ENCODE peak calls at places on chromosomes 7 and 10, in four cellular contexts. E is HepG2, H is GM12878, B is K562. Z is an unnamed sample.

GRCh38 chr7:70725448-70725847 is 406.5 kb upstream of the GALNT17 start:
- DNase-seq in E (no peak), H (no peak), B (no peak), Z (no peak)

GRCh38 chr10:80613466-80613865 is 75.8 kb downstream of the SH2D4B start:
- DNase-seq in E (no peak), H (no peak), B (no peak), Z (no peak)

GRCh38 chr7:23679898-23680416 is at the start of gene FAM221A:
- DNase-seq in E (no peak), H (peak; percentile 36), B (no peak), Z (peak; percentile 84)

GRCh38 chr10:18463673-18464211 is 187.6 kb downstream of the NSUN6 start:
- DNase-seq in E (no peak), H (no peak), B (no peak), Z (no peak)

GRCh38 chr10:76774987-76775603 is 862.5 kb downstream of the KCNMA1 start:
- DNase-seq in E (no peak), H (no peak), B (no peak), Z (no peak)

GRCh38 chr7:5351508-5352265 is 68.9 kb downstream of the SLC29A4 start:
- DNase-seq in E (no peak), H (no peak), B (no peak), Z (no peak)

GRCh38 chr10:128087884-128088695 is 38.1 kb downstream of the MKI67 start:
- DNase-seq in E (peak; percentile 18), H (no peak), B (no peak), Z (no peak)

GRCh38 chr7:41700044-41700471 is 2.8 kb downstream of the INHBA start:
- DNase-seq in E (no peak), H (no peak), B (no peak), Z (peak; percentile 59)

GRCh38 chr7:54841772-54842707 is 83.0 kb upstream of the SEC61G start:
- DNase-seq in E (peak; percentile 36), H (no peak), B (no peak), Z (peak; percentile 26)

GRCh38 chr7:91263359-91264082 is 712 bp upstream of the FZD1 start:
- DNase-seq in E (no peak), H (no peak), B (peak; percentile 56), Z (no peak)

GRCh38 chr10:132702601-132703304 is 83.2 kb downstream of the NKX6-2 start:
- DNase-seq in E (no peak), H (no peak), B (no peak), Z (no peak)

GRCh38 chr10:21525367-21526183 is at the start of gene SKIDA1:
- DNase-seq in E (peak; percentile 92), H (no peak), B (peak; percentile 83), Z (peak; percentile 90)

GRCh38 chr10:20391629-20392028 is 505.5 kb downstream of the NEBL start:
- DNase-seq in E (no peak), H (no peak), B (no peak), Z (no peak)

GRCh38 chr10:93290661-93291354 is 191.3 kb downstream of the MYOF start:
- DNase-seq in E (no peak), H (no peak), B (no peak), Z (no peak)

GRCh38 chr7:1534330-1535099 is 4.0 kb downstream of the MAFK start:
- DNase-seq in E (no peak), H (no peak), B (no peak), Z (no peak)

GRCh38 chr7:141563956-141564623 is 12.9 kb downstream of the AGK start:
- DNase-seq in E (no peak), H (peak; percentile 60), B (peak; percentile 38), Z (no peak)

GRCh38 chr7:69365588-69366241 is 232.6 kb upstream of the AUTS2 start:
- DNase-seq in E (no peak), H (no peak), B (no peak), Z (no peak)

GRCh38 chr7:22566176-22566575 is 66.2 kb upstream of the STEAP1B start:
- DNase-seq in E (no peak), H (no peak), B (no peak), Z (no peak)

GRCh38 chr7:138126928-138127327 is 50.7 kb downstream of the AKR1D1 start:
- DNase-seq in E (no peak), H (no peak), B (no peak), Z (no peak)

GRCh38 chr10:33665512-33665911 is 331.0 kb upstream of the NRP1 start:
- DNase-seq in E (no peak), H (no peak), B (no peak), Z (no peak)

GRCh38 chr7:95303501-95303900 is 20.8 kb downstream of the PON1 start:
- DNase-seq in E (no peak), H (no peak), B (no peak), Z (no peak)

GRCh38 chr7:49074538-49074937 is 150.2 kb downstream of the CDC14C start:
- DNase-seq in E (no peak), H (no peak), B (no peak), Z (no peak)

GRCh38 chr10:17665742-17666141 is 21.8 kb downstream of the STAM start:
- DNase-seq in E (peak; percentile 20), H (no peak), B (no peak), Z (peak; percentile 76)

GRCh38 chr7:74033372-74034311 is 5.7 kb downstream of the ELN start:
- DNase-seq in E (no peak), H (no peak), B (peak; percentile 65), Z (no peak)

GRCh38 chr10:78212134-78212785 is 178.6 kb downstream of the RPS24 start:
- DNase-seq in E (no peak), H (no peak), B (no peak), Z (no peak)

GRCh38 chr7:77393261-77393660 is 22.9 kb downstream of the GSAP start:
- DNase-seq in E (no peak), H (peak; percentile 85), B (no peak), Z (no peak)

GRCh38 chr7:112630565-112630964 is 149.8 kb downstream of the LSMEM1 start:
- DNase-seq in E (no peak), H (no peak), B (no peak), Z (peak; percentile 44)

GRCh38 chr7:137880432-137880831 is 33.7 kb upstream of the DGKI start:
- DNase-seq in E (no peak), H (no peak), B (no peak), Z (no peak)

GRCh38 chr7:55523366-55523765 is 48.9 kb downstream of the VOPP1 start:
- DNase-seq in E (no peak), H (no peak), B (no peak), Z (no peak)

GRCh38 chr7:139914306-139914747 is 85.3 kb downstream of the TBXAS1 start:
- DNase-seq in E (no peak), H (no peak), B (peak; percentile 62), Z (peak; percentile 8)

GRCh38 chr10:79409038-79410035 is 36.1 kb downstream of the ZCCHC24 start:
- DNase-seq in E (no peak), H (no peak), B (no peak), Z (no peak)

DNA sequence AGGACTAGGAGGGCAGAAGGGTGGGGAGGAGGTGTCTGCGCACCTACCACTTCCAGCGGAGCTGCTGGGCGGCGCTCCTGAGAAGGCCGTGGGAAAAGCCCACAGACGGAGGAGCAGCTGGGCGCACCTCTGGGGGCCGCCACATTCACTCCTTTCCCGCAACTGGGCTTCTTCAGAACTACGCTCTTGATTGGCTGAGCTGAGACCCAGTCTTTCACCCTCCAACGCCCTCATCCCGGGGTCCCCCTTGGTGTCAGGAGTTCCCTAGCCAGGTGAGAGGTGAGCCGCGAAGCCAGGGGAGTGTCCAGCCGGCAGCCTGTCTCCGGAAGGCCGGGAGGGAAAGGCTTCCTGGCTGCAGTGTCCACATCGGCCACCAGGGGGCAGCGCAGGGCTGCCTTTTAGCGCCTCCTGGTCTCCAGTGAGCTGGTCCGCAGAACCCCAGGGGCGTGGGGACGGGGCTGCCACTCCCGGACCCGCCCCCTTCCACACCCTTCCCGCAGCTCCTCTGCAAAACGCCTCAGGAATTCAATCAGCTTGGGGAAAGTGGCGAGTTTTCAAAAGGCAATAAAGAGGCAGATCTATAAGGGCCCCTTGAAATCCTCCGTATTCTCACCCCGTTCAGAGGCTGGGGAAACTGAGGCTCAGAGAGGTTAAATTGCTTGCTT is 98.8 kb downstream of the CHST15 start:
- DNase-seq in E (peak; percentile 56), H (no peak), B (peak; percentile 86), Z (peak; percentile 76)
- TF ChIP-seq EZH2 in E (no peak), H (no peak), B (no peak), Z (no peak)

GRCh38 chr7:42922017-42922753 is 9.8 kb downstream of the PSMA2 start:
- DNase-seq in E (no peak), H (no peak), B (no peak), Z (no peak)
- H3K4me3 ChIP-seq in E (no peak overlapping the region), H (no peak overlapping the region), B (no peak overlapping the region), Z (no peak overlapping the region)

DNA sequence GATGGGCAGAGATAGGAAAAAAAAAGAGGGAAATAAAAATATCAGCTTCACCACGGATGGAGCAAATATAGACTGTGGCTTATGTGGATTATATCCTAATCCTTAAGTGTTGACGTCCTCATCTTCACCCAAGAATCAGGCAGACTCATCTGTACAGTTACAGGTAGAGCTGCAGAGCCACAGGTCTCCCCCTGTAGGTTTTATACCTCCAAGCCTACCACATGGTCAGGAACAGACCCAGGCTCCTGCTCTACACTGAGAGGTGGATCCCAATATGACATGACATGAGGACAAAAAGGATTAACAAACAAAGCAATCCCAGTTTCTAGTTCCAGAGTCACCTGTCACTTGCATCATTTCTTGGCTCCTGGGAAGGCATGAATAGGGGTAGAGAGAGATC is 400.8 kb downstream of the SEMA3D start:
- DNase-seq in E (no peak), H (no peak), B (no peak), Z (no peak)
- TF ChIP-seq MYC in E (no peak), H (no peak), B (no peak), Z (no peak)

GRCh38 chr10:114043532-114044250 is at the start of gene ADRB1:
- DNase-seq in E (peak; percentile 28), H (peak; percentile 26), B (peak; percentile 19), Z (peak; percentile 61)

GRCh38 chr10:114042895-114043531 is 653 bp upstream of the ADRB1 start:
- DNase-seq in E (no peak), H (no peak), B (no peak), Z (peak; percentile 39)

GRCh38 chr10:114045738-114046458 is 2.2 kb downstream of the ADRB1 start:
- DNase-seq in E (no peak), H (no peak), B (no peak), Z (no peak)

GRCh38 chr10:114045071-114045737 is 1.5 kb downstream of the ADRB1 start:
- DNase-seq in E (no peak), H (no peak), B (no peak), Z (peak; percentile 22)

GRCh38 chr10:114044251-114045070 is 795 bp downstream of the ADRB1 start:
- DNase-seq in E (no peak), H (no peak), B (no peak), Z (peak; percentile 10)
- TF ChIP-seq EZH2 in E (no peak), H (no peak), B (no peak), Z (peak; percentile 87)

DNA sequence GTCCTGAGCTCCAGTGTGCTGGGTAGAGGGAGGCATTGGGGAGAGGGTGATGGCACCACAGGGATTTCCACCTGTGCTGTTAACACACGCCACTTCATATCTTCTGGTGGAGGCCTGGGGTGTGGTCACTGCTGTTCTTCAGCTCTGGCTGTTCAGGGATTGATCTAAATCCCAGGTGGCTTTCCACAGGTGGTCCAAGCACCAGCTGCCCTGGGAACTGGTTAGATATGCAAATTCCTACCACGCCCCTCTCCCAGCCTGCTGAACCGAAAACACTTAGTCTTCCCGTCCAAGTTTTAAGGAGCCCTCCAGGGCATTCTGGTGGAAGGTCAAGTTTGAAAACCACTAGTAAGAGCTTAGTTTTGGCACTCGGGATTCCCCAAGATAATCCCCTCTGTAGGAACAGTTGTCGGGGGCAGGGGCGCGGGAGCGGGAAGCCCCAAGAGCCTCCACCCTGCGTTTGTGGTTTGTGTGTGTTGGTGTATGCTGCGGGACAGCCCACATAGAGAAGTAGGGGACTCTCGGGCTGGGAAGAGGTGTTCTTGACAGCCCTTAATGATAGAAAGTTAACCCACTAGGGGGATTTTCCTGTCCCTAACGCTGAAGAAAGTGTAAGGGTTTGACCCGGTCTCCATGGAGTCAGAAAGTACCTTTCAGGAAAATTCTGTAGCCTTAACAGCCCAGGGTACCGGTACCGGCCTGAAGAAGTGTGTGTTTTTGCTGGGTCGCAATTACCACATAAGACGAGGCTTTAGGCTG is 5.1 kb downstream of the DEPP1 start:
- DNase-seq in E (no peak), H (no peak), B (no peak), Z (peak; percentile 59)
- H3K4me3 ChIP-seq in E (no peak overlapping the region), H (no peak overlapping the region), B (no peak overlapping the region), Z (no peak overlapping the region)

Z was measured in endothelial cell of umbilical vein.